ENCODE peak calls at places on chromosomes 13 and 19, in nine cellular contexts. Y is astrocyte; L is cardiac muscle cell; R is small intestine; K is CD8-positive, alpha-beta memory T cell; W is brain microvascular endothelial cell; D is OCI-LY7; J is Peyer's patch; V is fibroblast of lung. X is an unnamed sample.

GRCh38 chr13:33004454-33004853 is 11.8 kb upstream of the KL start:
- DNase-seq in W (no peak), L (no peak), R (no peak), V (no peak), K (no peak), D (no peak), Y (no peak), J (no peak), X (no peak)

GRCh38 chr13:44399045-44399444 is 25.4 kb downstream of the SERP2 start:
- DNase-seq in K (no peak), Y (no peak), R (peak), W (no peak), V (no peak), D (no peak), J (no peak), L (no peak), X (no peak)

GRCh38 chr13:89923052-89923451 is 1424.4 kb upstream of the MIR17HG start:
- DNase-seq in Y (no peak), K (no peak), J (no peak), L (no peak), R (no peak), W (no peak), D (no peak), V (no peak), X (no peak)

GRCh38 chr19:7544626-7545025 is 9.1 kb downstream of the PNPLA6 start:
- DNase-seq in R (no peak), K (no peak), L (no peak), W (no peak), J (no peak), V (no peak), Y (no peak), D (no peak), X (no peak)

GRCh38 chr13:30739646-30740642 is 4.6 kb downstream of the ALOX5AP start:
- DNase-seq in K (peak), V (peak), W (peak), L (no peak), D (peak), Y (peak), R (peak), J (peak), X (no peak)

GRCh38 chr19:49876422-49877019 is 634 bp downstream of the AKT1S1 start:
- DNase-seq in J (peak), K (peak), D (peak), L (peak), R (peak), Y (peak), V (peak), W (peak), X (peak)

GRCh38 chr13:113955235-113955634 is 18.6 kb downstream of the C13orf46 start:
- DNase-seq in Y (no peak), V (no peak), R (no peak), D (no peak), J (no peak), L (no peak), K (no peak), W (no peak), X (no peak)

GRCh38 chr13:53242015-53242414 is 213.4 kb downstream of the OLFM4 start:
- DNase-seq in L (no peak), R (no peak), W (no peak), J (no peak), Y (no peak), K (no peak), D (no peak), V (no peak), X (no peak)

GRCh38 chr19:1363599-1363998 is 20.1 kb upstream of the NDUFS7 start:
- DNase-seq in V (no peak), W (no peak), Y (no peak), J (peak), R (peak), K (peak), L (no peak), D (no peak), X (no peak)

GRCh38 chr19:1366899-1367870 is 16.5 kb upstream of the NDUFS7 start:
- DNase-seq in V (no peak), Y (no peak), J (no peak), W (no peak), K (no peak), D (no peak), L (no peak), R (no peak), X (no peak)

GRCh38 chr19:1365306-1365963 is 18.3 kb upstream of the NDUFS7 start:
- DNase-seq in Y (no peak), W (no peak), L (no peak), K (no peak), R (no peak), D (no peak), J (no peak), V (peak), X (no peak)

GRCh38 chr19:1364070-1364719 is 19.5 kb upstream of the NDUFS7 start:
- DNase-seq in V (no peak), L (no peak), J (no peak), K (no peak), D (no peak), Y (no peak), R (no peak), W (no peak), X (no peak)

GRCh38 chr19:1365964-1366695 is 17.6 kb upstream of the NDUFS7 start:
- DNase-seq in J (no peak), L (no peak), D (no peak), K (no peak), Y (no peak), W (no peak), R (no peak), V (no peak), X (no peak)
- H3K27ac ChIP-seq in J (no peak), L (peak), D (no peak), K (no peak), Y (no peak), W (no peak), R (no peak), V (no peak), X (no peak)

DNA sequence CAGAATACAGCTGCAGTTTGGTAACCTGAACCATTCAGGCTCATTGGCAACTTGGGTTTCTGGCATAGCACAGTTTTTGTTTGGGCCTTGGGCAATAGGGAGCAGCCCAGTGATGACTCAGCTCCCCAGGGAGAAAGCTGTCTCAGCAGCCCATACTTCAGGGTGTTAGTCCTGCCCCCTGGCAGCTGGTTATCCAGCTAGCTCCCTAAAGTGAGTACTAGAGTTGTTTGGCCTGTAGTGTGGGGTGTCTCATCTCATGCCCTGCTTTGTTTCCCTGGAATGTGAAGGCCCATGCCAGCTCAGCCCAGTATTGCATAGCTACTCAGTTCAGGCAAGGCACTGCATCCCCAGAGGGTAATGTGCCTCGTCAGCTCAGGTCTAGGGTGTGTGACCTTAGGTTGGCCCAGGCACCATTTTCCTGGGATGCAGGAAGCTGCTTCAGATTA is 18.2 kb upstream of the ZNF543 start:
- DNase-seq in Y (peak), R (no peak), W (peak), V (peak), L (no peak), K (no peak), D (no peak), J (no peak), X (no peak)
- H3K27ac ChIP-seq in Y (peak), R (no peak), W (no peak), V (peak), L (no peak), K (no peak), D (no peak), J (no peak), X (no peak)

GRCh38 chr19:39407644-39408391 is 1.2 kb downstream of the ZFP36 start:
- DNase-seq in W (no peak), J (peak), R (peak), D (peak), K (peak), V (no peak), L (no peak), Y (no peak), X (no peak)
- H3K27ac ChIP-seq in W (peak), J (peak), R (peak), D (peak), K (peak), V (peak), L (no peak), Y (peak), X (peak)

GRCh38 chr13:110556224-110556606 is 5.3 kb downstream of the RAB20 start:
- DNase-seq in W (no peak), V (no peak), L (no peak), Y (no peak), R (peak), D (no peak), K (no peak), J (no peak), X (no peak)

GRCh38 chr13:110557610-110558305 is 3.8 kb downstream of the RAB20 start:
- DNase-seq in W (no peak), K (no peak), L (no peak), V (no peak), R (no peak), D (no peak), Y (no peak), J (no peak), X (no peak)

GRCh38 chr13:110555601-110556223 is 5.8 kb downstream of the RAB20 start:
- DNase-seq in W (no peak), Y (no peak), D (peak), J (no peak), R (peak), L (no peak), V (no peak), K (no peak), X (no peak)

GRCh38 chr13:110554946-110555345 is 6.6 kb downstream of the RAB20 start:
- DNase-seq in K (no peak), W (no peak), L (no peak), Y (no peak), V (no peak), R (no peak), J (no peak), D (no peak), X (no peak)

DNA sequence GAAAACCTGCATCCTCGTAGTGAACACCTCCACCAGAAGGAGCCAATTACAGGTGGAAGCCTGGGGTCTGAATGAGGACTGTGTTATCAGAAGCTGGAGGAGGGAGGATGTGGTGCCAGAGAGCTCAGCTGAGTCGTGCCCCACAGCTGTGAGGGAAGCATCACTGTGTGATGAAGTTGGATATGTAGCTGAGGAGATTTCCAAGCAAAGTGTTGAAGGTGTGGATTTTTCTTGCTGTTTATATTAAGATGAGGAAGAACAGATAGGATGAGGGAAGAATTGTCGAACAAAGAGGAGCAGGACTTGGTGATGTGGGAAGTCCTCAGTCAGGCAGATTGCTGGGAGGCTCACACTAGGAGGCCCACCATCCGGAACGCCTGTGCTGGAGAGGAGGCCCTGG is 4.4 kb downstream of the RAB20 start:
- DNase-seq in Y (no peak), L (no peak), D (no peak), K (no peak), R (no peak), V (no peak), W (no peak), J (no peak), X (no peak)
- H3K27ac ChIP-seq in Y (no peak), L (no peak), D (no peak), K (no peak), R (no peak), V (no peak), W (no peak), J (peak), X (no peak)

GRCh38 chr19:6533000-6533328 is 2.1 kb downstream of the TNFSF9 start:
- DNase-seq in V (no peak), L (no peak), R (no peak), D (no peak), Y (no peak), K (no peak), W (no peak), J (no peak), X (no peak)
- H3K27ac ChIP-seq in V (no peak), L (no peak), R (no peak), D (peak), Y (no peak), K (peak), W (no peak), J (no peak), X (no peak)

GRCh38 chr13:38303816-38304215 is 45.8 kb upstream of the UFM1 start:
- DNase-seq in J (no peak), Y (no peak), L (no peak), W (no peak), R (no peak), D (no peak), K (no peak), V (no peak), X (no peak)

DNA sequence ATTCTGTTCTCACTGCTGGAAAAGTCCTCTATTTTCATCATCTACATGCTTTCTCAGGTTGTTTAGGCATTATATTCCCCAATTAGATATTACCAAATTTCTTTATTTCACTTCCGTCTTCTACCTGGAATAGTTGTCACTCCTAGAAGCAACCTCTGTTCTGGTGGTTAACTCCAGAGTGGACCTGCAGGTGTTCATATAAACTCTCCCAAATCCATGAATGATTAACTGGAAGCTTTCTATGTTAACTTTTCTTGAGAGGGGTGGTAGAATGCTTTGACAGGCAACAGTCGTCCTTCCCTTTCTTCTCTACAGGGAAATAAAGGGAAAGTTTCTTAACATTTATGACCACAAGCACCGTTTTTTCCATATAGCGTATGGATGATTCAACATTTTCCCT is 48.4 kb upstream of the UFM1 start:
- DNase-seq in K (no peak), L (no peak), W (no peak), D (no peak), R (no peak), J (no peak), V (no peak), Y (no peak), X (no peak)
- H3K27ac ChIP-seq in K (no peak), L (no peak), W (no peak), D (no peak), R (no peak), J (no peak), V (no peak), Y (no peak), X (no peak)

DNA sequence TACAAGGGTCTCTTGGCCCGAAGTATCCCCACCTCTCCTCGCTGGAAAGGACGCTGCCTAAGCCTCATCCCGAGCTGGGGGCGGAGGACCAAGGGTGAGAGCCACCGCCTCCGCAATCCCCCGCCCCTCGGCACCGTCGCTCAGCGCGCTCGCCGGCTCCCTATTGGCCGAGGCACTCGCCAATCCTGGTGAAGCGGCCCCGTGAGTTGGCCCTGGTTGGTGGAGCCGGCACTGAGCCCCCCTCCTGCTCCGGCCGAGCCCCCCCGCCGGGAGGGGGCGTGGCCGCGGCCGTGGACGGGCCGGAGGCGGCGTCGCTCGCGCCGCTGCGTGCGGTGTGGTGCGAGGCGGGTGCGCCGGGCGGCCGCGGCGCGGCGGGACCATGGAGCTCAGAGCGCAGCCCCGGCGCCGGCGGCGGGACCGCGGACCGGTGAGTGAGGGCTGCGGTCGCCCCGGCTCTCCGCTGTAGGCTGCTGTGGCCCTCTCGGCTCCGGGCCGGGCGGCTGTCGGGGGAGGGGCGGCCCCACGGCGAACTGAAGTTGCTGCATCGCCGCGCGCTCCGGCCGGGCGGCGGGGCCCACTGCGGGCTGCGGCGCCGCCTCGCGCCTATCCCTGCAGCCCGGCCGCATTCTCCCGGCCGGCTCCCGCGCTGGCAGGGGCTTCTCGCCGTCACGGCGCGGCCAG is at the start of gene WASF3:
- DNase-seq in Y (peak), K (no peak), D (peak), J (peak), R (peak), L (peak), V (peak), W (peak), X (peak)
- H3K27ac ChIP-seq in Y (peak), K (no peak), D (no peak), J (peak), R (no peak), L (no peak), V (peak), W (no peak), X (peak)

DNA sequence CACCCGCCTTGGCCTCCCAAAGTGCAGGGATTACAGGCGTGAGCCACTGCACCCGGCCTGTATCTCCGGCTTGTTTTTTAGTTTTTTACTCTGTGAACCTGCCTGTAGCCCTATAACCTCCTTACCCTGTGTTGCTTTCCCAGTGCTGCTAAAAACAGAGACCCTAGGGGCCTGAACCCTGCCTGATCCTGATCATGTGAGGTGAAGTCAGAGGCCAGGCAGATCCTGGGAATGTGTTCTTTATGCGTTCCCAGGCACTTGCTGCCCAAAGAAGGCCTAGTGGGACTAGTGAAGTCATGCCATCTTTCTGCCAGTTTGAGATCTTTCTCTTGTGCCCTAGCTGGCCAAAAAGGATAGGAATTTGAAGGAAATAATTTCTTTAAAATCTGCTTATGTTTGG is 4.6 kb downstream of the UBA2 start:
- DNase-seq in L (peak), R (no peak), J (no peak), Y (no peak), K (no peak), V (no peak), W (peak), D (no peak), X (no peak)
- H3K27ac ChIP-seq in L (peak), R (no peak), J (no peak), Y (no peak), K (no peak), V (peak), W (peak), D (no peak), X (no peak)

GRCh38 chr13:73520566-73521290 is 461.9 kb downstream of the KLF5 start:
- DNase-seq in R (peak), L (no peak), K (no peak), Y (no peak), V (no peak), J (no peak), W (no peak), D (no peak), X (no peak)

GRCh38 chr13:73521291-73521626 is 462.5 kb downstream of the KLF5 start:
- DNase-seq in W (no peak), D (no peak), R (peak), Y (no peak), K (no peak), V (no peak), L (no peak), J (no peak), X (no peak)

GRCh38 chr13:73521970-73522549 is 463.3 kb downstream of the KLF5 start:
- DNase-seq in R (no peak), Y (peak), K (no peak), W (no peak), J (no peak), V (peak), L (no peak), D (no peak), X (no peak)

GRCh38 chr13:73519720-73520119 is 460.9 kb downstream of the KLF5 start:
- DNase-seq in K (no peak), Y (peak), D (no peak), V (peak), R (no peak), J (no peak), W (no peak), L (no peak), X (no peak)

GRCh38 chr13:73522937-73523336 is 464.1 kb downstream of the KLF5 start:
- DNase-seq in D (no peak), L (no peak), W (no peak), V (no peak), J (no peak), R (no peak), K (no peak), Y (no peak), X (no peak)
- H3K27ac ChIP-seq in D (no peak), L (no peak), W (no peak), V (no peak), J (no peak), R (no peak), K (no peak), Y (no peak), X (no peak)